ENCODE peak calls at places on chromosomes 3 and 15, in nine cellular contexts. M is tibial artery; L is foreskin keratinocyte; D is adrenal gland; Y is NCI-H1105; E is activated effector memory CD4-positive, alpha-beta T cell treated with anti-CD3 and anti-CD28 coated beads, Interleukin-2, amount 50 U/mL, for 16 hours; B is breast epithelium; T is T-helper 1 cell; Z is chondrocyte. G is an unnamed sample.

GRCh38 chr15:33934396-33934795 is 33.9 kb upstream of the CHRM5 start:
- DNase-seq in M (no peak), L (no peak), D (no peak), Y (no peak), E (no peak), B (no peak), T (no peak), Z (no peak), G (peak)

GRCh38 chr15:101201411-101202174 is 50.3 kb downstream of the CHSY1 start:
- DNase-seq in M (peak), L (peak), D (peak), Y (no peak), E (peak), B (peak), T (no peak), Z (peak), G (peak)

GRCh38 chr15:81809543-81809942 is 236.3 kb downstream of the MEX3B start:
- DNase-seq in M (no peak), L (no peak), D (no peak), Y (no peak), E (no peak), B (no peak), T (no peak), Z (no peak), G (no peak)

GRCh38 chr15:27342991-27343390 is 372.0 kb downstream of the GABRG3 start:
- DNase-seq in M (no peak), L (no peak), D (no peak), Y (no peak), E (no peak), B (no peak), T (no peak), Z (no peak), G (peak)

GRCh38 chr3:184679056-184679502 is 32.8 kb downstream of the MAGEF1 start:
- DNase-seq in M (no peak), L (no peak), D (no peak), Y (no peak), E (no peak), B (no peak), T (no peak), Z (no peak), G (no peak)

GRCh38 chr3:159904455-159904854 is 84.2 kb upstream of the IL12A start:
- DNase-seq in M (no peak), L (no peak), D (no peak), Y (no peak), E (no peak), B (no peak), T (no peak), Z (no peak), G (no peak)

GRCh38 chr3:23135026-23135785 is 67.9 kb upstream of the UBE2E2 start:
- DNase-seq in M (no peak), L (no peak), D (no peak), Y (no peak), E (no peak), B (no peak), T (no peak), Z (no peak), G (no peak)

GRCh38 chr15:69599271-69599670 is 146.7 kb downstream of the RPLP1 start:
- DNase-seq in M (no peak), L (no peak), D (no peak), Y (no peak), E (no peak), B (no peak), T (no peak), Z (no peak), G (no peak)

GRCh38 chr3:39110041-39110639 is 2.7 kb downstream of the TTC21A start:
- DNase-seq in M (no peak), L (no peak), D (no peak), Y (no peak), E (no peak), B (no peak), T (no peak), Z (no peak), G (no peak)

GRCh38 chr3:79018671-79019136 is 749.1 kb downstream of the ROBO1 start:
- DNase-seq in M (peak), L (peak), D (peak), Y (peak), E (no peak), B (no peak), T (no peak), Z (peak), G (peak)

GRCh38 chr3:8937064-8938020 is 25.9 kb downstream of the RAD18 start:
- DNase-seq in M (no peak), L (peak), D (no peak), Y (no peak), E (no peak), B (no peak), T (no peak), Z (no peak), G (no peak)

GRCh38 chr15:77406846-77407245 is 13.1 kb downstream of the PEAK1 start:
- DNase-seq in M (no peak), L (no peak), D (no peak), Y (no peak), E (no peak), B (no peak), T (no peak), Z (no peak), G (no peak)

GRCh38 chr3:122299872-122300460 is 25.1 kb upstream of the CSTA start:
- DNase-seq in M (no peak), L (no peak), D (no peak), Y (no peak), E (no peak), B (no peak), T (peak), Z (no peak), G (no peak)

GRCh38 chr3:173065543-173065970 is 75.5 kb downstream of the SPATA16 start:
- DNase-seq in M (no peak), L (peak), D (no peak), Y (no peak), E (no peak), B (no peak), T (no peak), Z (no peak), G (no peak)

GRCh38 chr15:84804005-84804803 is 13.0 kb upstream of the ALPK3 start:
- DNase-seq in M (no peak), L (no peak), D (no peak), Y (no peak), E (no peak), B (peak), T (no peak), Z (peak), G (no peak)

GRCh38 chr15:28260722-28261121 is 61.3 kb downstream of the HERC2 start:
- DNase-seq in M (no peak), L (no peak), D (no peak), Y (no peak), E (no peak), B (no peak), T (no peak), Z (no peak), G (no peak)

GRCh38 chr3:170440346-170440745 is 21.7 kb downstream of the CLDN11 start:
- DNase-seq in M (no peak), L (peak), D (no peak), Y (no peak), E (no peak), B (no peak), T (no peak), Z (no peak), G (no peak)